ENCODE peak calls at places on chromosome 3, in six cellular contexts. B, H, R, C, Z and F are unnamed samples.

GRCh38 chr3:122727279-122727678 is 46.6 kb downstream of the PARP14 start:
- DNase-seq in C (no peak), H (no peak), R (no peak), B (no peak), Z (no peak), F (no peak)

GRCh38 chr3:66326340-66326739 is 105.5 kb downstream of the SLC25A26 start:
- DNase-seq in R (no peak), H (no peak), B (no peak), C (no peak), Z (no peak), F (no peak)

GRCh38 chr3:124315215-124316033 is 323.5 kb upstream of the ROPN1 start:
- DNase-seq in H (no peak), R (no peak), Z (no peak), B (peak), C (no peak), F (no peak)

GRCh38 chr3:136750209-136750921 is 1.8 kb downstream of the STAG1 start:
- DNase-seq in B (no peak), Z (no peak), H (no peak), C (peak), R (no peak), F (no peak)

GRCh38 chr3:10757021-10757820 is 58.8 kb upstream of the SLC6A11 start:
- DNase-seq in C (no peak), R (no peak), H (no peak), B (no peak), Z (no peak), F (no peak)

GRCh38 chr3:46656778-46657556 is 36.5 kb downstream of the ALS2CL start:
- DNase-seq in R (no peak), C (no peak), H (no peak), Z (no peak), B (no peak), F (no peak)

GRCh38 chr3:427128-427527 is 230.6 kb downstream of the CHL1 start:
- DNase-seq in B (no peak), H (no peak), R (no peak), C (no peak), Z (no peak), F (no peak)

GRCh38 chr3:196603683-196604082 is 35.2 kb downstream of the FBXO45 start:
- DNase-seq in B (no peak), Z (no peak), R (no peak), C (no peak), H (no peak), F (no peak)

GRCh38 chr3:106018929-106019328 is 150.1 kb upstream of the CBLB start:
- DNase-seq in R (no peak), Z (no peak), C (no peak), B (no peak), H (no peak), F (no peak)

GRCh38 chr3:125128861-125129501 is 73.2 kb upstream of the HEG1 start:
- DNase-seq in C (peak), H (peak), B (no peak), Z (no peak), R (no peak), F (no peak)

GRCh38 chr3:36461588-36461987 is 81.3 kb downstream of the STAC start:
- DNase-seq in R (no peak), C (no peak), H (no peak), B (no peak), Z (no peak), F (no peak)

GRCh38 chr3:186259612-186260383 is 102.2 kb downstream of the DGKG start:
- DNase-seq in H (peak), R (no peak), B (peak), Z (peak), C (peak), F (peak)

GRCh38 chr3:62727576-62727975 is 147.6 kb downstream of the CADPS start:
- DNase-seq in B (no peak), R (no peak), H (no peak), C (no peak), Z (no peak), F (no peak)

GRCh38 chr3:42043116-42043796 is 47.9 kb upstream of the TRAK1 start:
- DNase-seq in Z (peak), H (no peak), C (peak), B (no peak), R (no peak), F (peak)

GRCh38 chr3:134057006-134057832 is 27.5 kb upstream of the SLCO2A1 start:
- DNase-seq in Z (no peak), B (no peak), H (no peak), C (no peak), R (no peak), F (no peak)

GRCh38 chr3:113405180-113405579 is 36.1 kb downstream of the CFAP44 start:
- DNase-seq in C (no peak), R (peak), Z (no peak), H (no peak), B (no peak), F (no peak)

GRCh38 chr3:98166396-98166795 is at the start of gene OR5H15:
- DNase-seq in H (no peak), C (no peak), Z (no peak), R (no peak), B (no peak), F (no peak)

GRCh38 chr3:50242778-50243551 is 7.0 kb downstream of the GNAI2 start:
- DNase-seq in B (no peak), H (no peak), C (no peak), Z (no peak), R (no peak), F (peak)

GRCh38 chr3:1955750-1956149 is 142.9 kb upstream of the CNTN4 start:
- DNase-seq in R (no peak), H (no peak), B (no peak), C (no peak), Z (no peak), F (no peak)

DNA sequence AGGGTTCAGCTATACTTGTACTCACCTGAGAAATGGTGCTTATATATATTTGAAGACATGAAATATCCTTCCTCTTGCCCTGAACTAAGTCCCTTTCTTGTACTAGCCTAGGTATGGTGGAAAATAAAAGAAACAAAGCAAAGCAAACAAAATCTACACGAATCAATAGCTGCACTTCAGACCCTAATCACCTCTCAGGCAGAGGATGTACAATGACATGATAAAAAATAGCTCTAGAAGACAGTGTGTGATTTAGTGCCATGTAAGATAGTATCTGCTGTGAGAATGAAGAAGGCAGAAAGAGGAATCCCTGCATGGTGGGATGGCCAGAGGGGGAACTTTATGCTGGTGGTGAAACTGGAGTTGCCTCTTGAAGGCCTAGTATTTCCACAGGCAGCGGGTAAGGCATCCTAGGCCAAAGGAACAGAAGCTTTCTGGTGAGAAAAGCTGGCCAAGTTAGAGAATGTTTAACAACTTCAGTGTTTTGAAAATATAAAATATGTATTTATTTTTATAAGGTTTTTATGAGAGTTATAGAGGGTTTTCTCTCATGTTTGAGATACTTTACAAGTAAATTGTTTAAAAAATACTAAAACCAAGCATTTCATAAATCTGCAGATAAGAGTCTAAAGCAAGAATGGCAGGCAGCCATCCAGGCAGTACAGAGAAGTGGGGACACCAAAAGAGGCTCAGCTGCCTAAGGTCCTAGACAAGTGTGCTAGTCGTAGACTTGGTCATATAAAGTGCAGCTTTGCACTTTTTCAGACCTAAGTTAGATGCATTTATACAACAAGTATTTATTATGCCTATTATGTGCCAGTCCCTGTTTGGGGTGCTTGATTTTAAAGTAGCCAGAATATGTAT is 14.9 kb downstream of the LEKR1 start:
- DNase-seq in B (no peak), Z (no peak), R (no peak), C (no peak), H (no peak), F (no peak)
- H2AFZ ChIP-seq in B (no peak), Z (no peak), R (no peak), C (no peak), H (no peak), F (no peak)

GRCh38 chr3:192372001-192372400 is 355.3 kb downstream of the FGF12 start:
- DNase-seq in B (no peak), C (no peak), R (no peak), H (no peak), Z (no peak), F (no peak)
- TF ChIP-seq REST in B (no peak), C (no peak), R (no peak), H (no peak), Z (no peak), F (no peak)

DNA sequence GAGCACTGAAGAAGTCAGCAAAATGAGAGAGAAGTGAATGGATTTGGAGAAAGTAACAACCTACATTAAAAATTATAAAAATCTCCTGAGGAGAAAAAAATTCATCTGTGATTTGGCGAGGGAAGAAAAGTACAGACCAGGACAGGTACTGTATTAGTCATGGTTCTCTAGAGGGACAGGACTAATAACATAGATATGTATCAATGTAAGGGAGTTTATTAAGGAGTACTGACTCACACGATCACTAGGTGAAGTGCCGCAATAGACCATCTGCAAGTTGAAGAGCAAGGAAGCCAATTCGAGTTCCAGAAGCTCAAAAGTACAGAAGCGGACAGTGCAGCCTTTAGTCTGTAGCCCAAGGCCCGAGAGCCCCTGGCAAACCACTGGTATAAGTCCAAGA is 1004.4 kb upstream of the ALCAM start:
- DNase-seq in Z (no peak), B (no peak), C (no peak), H (no peak), R (no peak), F (no peak)
- H2AFZ ChIP-seq in Z (no peak), B (no peak), C (no peak), H (no peak), R (no peak), F (no peak)

GRCh38 chr3:63961891-63962290 is 49.7 kb upstream of the SCAANT1 start:
- DNase-seq in Z (peak), B (peak), C (peak), R (no peak), H (peak), F (peak)
- TF ChIP-seq REST in Z (no peak), B (no peak), C (no peak), R (no peak), H (no peak), F (no peak)

DNA sequence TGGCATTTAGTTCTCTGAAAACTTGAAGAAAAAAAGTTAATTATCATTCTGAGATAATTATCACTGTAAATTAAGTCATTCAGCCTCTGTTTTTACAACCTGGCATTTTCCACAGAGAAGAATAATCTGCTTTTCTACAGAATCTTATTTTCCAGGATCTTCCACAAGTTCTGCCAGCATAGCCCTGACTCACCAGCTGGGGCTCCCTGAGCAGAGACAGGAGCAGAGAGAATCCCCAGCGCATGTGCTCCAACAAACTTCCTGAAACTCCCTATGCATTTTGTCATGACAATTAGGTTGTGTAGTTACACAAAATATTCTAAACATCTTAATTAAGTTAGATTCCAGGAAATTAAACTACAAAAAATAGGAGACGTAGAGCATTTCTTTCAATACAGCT is 32.1 kb upstream of the TMEM207 start:
- DNase-seq in B (no peak), H (no peak), C (no peak), R (no peak), Z (no peak), F (peak)
- H2AFZ ChIP-seq in B (no peak), H (no peak), C (no peak), R (no peak), Z (no peak), F (no peak)

DNA sequence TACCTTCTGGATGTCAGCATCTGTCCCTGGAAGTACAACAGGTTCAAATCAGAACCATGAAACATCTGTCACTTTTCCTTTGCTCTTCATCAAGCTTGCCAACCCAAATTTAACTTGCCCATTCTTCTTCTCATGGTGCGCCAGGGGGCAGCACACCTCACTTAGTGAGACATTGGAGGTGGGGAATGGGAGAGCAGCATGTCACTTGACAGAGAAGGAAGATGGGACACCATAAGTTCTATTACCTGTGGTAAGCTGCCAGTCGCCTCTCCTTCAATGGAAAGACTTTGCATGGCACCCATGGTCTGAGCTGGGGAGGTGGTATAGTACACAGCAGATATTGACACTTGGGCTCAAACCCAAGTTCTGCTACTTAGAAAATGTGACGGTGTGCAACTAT is 2.9 kb downstream of the SCN5A start:
- DNase-seq in B (no peak), C (peak), R (no peak), H (peak), Z (peak), F (peak)
- TF ChIP-seq REST in B (no peak), C (no peak), R (no peak), H (no peak), Z (no peak), F (no peak)

GRCh38 chr3:116444099-116444700 is 1.1 kb downstream of the LSAMP start:
- DNase-seq in C (no peak), Z (no peak), B (no peak), H (no peak), R (no peak), F (no peak)
- H2AFZ ChIP-seq in C (no peak), Z (peak), B (no peak), H (no peak), R (no peak), F (peak)